ENCODE peak calls at places on chromosomes 12 and 14, in five cellular contexts. R is IMR-90, K is GM12878, L is HepG2, Q is K562. D is an unnamed sample.

GRCh38 chr12:5593056-5593455 is 161.1 kb downstream of the NTF3 start:
- DNase-seq in R (no peak), K (no peak), L (no peak), Q (no peak), D (no peak)

GRCh38 chr14:106845286-106846087 is 1319.1 kb downstream of the TMEM121 start:
- DNase-seq in R (no peak), K (peak; percentile 73), L (peak; percentile 97), Q (no peak), D (peak; percentile 62)

GRCh38 chr14:71115306-71115705 is 208.0 kb downstream of the PCNX1 start:
- DNase-seq in R (no peak), K (no peak), L (no peak), Q (no peak), D (no peak)

GRCh38 chr12:92404259-92404894 is 258.7 kb upstream of the BTG1 start:
- DNase-seq in R (no peak), K (no peak), L (no peak), Q (peak; percentile 32), D (no peak)

GRCh38 chr12:113198286-113198685 is 12.8 kb downstream of the RITA1 start:
- DNase-seq in R (no peak), K (no peak), L (no peak), Q (no peak), D (no peak)

GRCh38 chr14:31138301-31138700 is 69.3 kb downstream of the HECTD1 start:
- DNase-seq in R (peak; percentile 6), K (no peak), L (no peak), Q (no peak), D (no peak)

GRCh38 chr12:121536929-121537813 is 43.7 kb downstream of the KDM2B start:
- DNase-seq in R (peak; percentile 77), K (peak; percentile 82), L (peak; percentile 76), Q (peak; percentile 81), D (peak; percentile 76)

GRCh38 chr14:99655521-99655920 is 10.6 kb downstream of the HHIPL1 start:
- DNase-seq in R (peak; percentile 71), K (no peak), L (no peak), Q (no peak), D (no peak)

GRCh38 chr12:113232787-113233585 is 11.7 kb downstream of the TPCN1 start:
- DNase-seq in R (no peak), K (peak; percentile 69), L (no peak), Q (no peak), D (no peak)

GRCh38 chr14:70871863-70872677 is 35.2 kb upstream of the PCNX1 start:
- DNase-seq in R (no peak), K (no peak), L (no peak), Q (no peak), D (no peak)

GRCh38 chr14:100610511-100611217 is 23.4 kb upstream of the BEGAIN start:
- DNase-seq in R (peak; percentile 36), K (no peak), L (no peak), Q (no peak), D (peak; percentile 34)

GRCh38 chr12:6229823-6230222 is 29.6 kb downstream of the CD9 start:
- DNase-seq in R (peak; percentile 97), K (no peak), L (peak; percentile 32), Q (no peak), D (no peak)

GRCh38 chr14:64800000-64800399 is 79.7 kb downstream of the SPTB start:
- DNase-seq in R (peak; percentile 18), K (no peak), L (peak; percentile 35), Q (no peak), D (peak; percentile 53)

GRCh38 chr12:79370021-79370420 is 320.7 kb downstream of the PAWR start:
- DNase-seq in R (no peak), K (no peak), L (no peak), Q (no peak), D (no peak)

GRCh38 chr12:42812086-42812485 is 222.5 kb upstream of the PRICKLE1 start:
- DNase-seq in R (no peak), K (no peak), L (no peak), Q (no peak), D (no peak)

GRCh38 chr12:7935773-7936581 is at the start of gene SLC2A3:
- DNase-seq in R (peak; percentile 92), K (peak; percentile 65), L (peak; percentile 84), Q (peak; percentile 68), D (peak; percentile 38)

GRCh38 chr14:93007225-93007997 is 84.5 kb downstream of the CHGA start:
- DNase-seq in R (peak; percentile 76), K (peak; percentile 23), L (no peak), Q (no peak), D (peak; percentile 24)

GRCh38 chr12:67667276-67668073 is 18.9 kb downstream of the DYRK2 start:
- DNase-seq in R (no peak), K (no peak), L (no peak), Q (no peak), D (no peak)

GRCh38 chr12:124734224-124734788 is 129.4 kb downstream of the SCARB1 start:
- DNase-seq in R (peak; percentile 54), K (no peak), L (peak; percentile 91), Q (peak; percentile 47), D (peak; percentile 62)

GRCh38 chr14:99846808-99847207 is 53.6 kb downstream of the EML1 start:
- DNase-seq in R (no peak), K (no peak), L (no peak), Q (no peak), D (no peak)

GRCh38 chr14:31203414-31203742 is 4.2 kb downstream of the HECTD1 start:
- DNase-seq in R (no peak), K (no peak), L (no peak), Q (no peak), D (no peak)

GRCh38 chr14:68563256-68564131 is 229.4 kb downstream of the ZFP36L1 start:
- DNase-seq in R (peak; percentile 35), K (no peak), L (peak; percentile 61), Q (no peak), D (no peak)

GRCh38 chr12:30973830-30974229 is 47.3 kb downstream of the TSPAN11 start:
- DNase-seq in R (no peak), K (no peak), L (no peak), Q (no peak), D (no peak)

GRCh38 chr12:7588703-7589329 is 76.9 kb downstream of the APOBEC1 start:
- DNase-seq in R (peak; percentile 12), K (peak; percentile 25), L (peak; percentile 69), Q (peak; percentile 39), D (peak; percentile 80)

GRCh38 chr12:6691473-6691872 is 2.3 kb upstream of the ZNF384 start:
- DNase-seq in R (peak; percentile 74), K (no peak), L (no peak), Q (no peak), D (no peak)

GRCh38 chr12:25364529-25365339 is 114.0 kb upstream of the KRAS start:
- DNase-seq in R (no peak), K (no peak), L (no peak), Q (no peak), D (no peak)

GRCh38 chr12:58540480-58541299 is 379.6 kb downstream of the LRIG3 start:
- DNase-seq in R (peak; percentile 91), K (peak; percentile 3), L (peak; percentile 60), Q (no peak), D (peak; percentile 24)

GRCh38 chr12:86256169-86256568 is at the start of gene MGAT4C:
- DNase-seq in R (no peak), K (no peak), L (no peak), Q (no peak), D (no peak)

GRCh38 chr14:101731187-101732080 is 30.1 kb upstream of the PPP2R5C start:
- DNase-seq in R (peak; percentile 41), K (peak; percentile 48), L (peak; percentile 90), Q (peak; percentile 52), D (peak; percentile 73)

GRCh38 chr14:69666112-69666511 is 54.7 kb downstream of the SUSD6 start:
- DNase-seq in R (no peak), K (no peak), L (no peak), Q (no peak), D (no peak)

GRCh38 chr14:87869619-87870583 is 123.1 kb downstream of the GALC start:
- DNase-seq in R (peak; percentile 36), K (no peak), L (no peak), Q (no peak), D (no peak)

GRCh38 chr14:60971271-60971670 is 9.6 kb downstream of the TRMT5 start:
- DNase-seq in R (no peak), K (no peak), L (no peak), Q (no peak), D (no peak)

GRCh38 chr12:537772-538171 is 78.0 kb downstream of the B4GALNT3 start:
- DNase-seq in R (no peak), K (no peak), L (no peak), Q (no peak), D (no peak)

GRCh38 chr12:60172266-60172665 is 576.4 kb downstream of the SLC16A7 start:
- DNase-seq in R (peak; percentile 43), K (no peak), L (no peak), Q (no peak), D (no peak)

GRCh38 chr14:96584907-96585671 is 82.9 kb downstream of the PAPOLA start:
- DNase-seq in R (no peak), K (no peak), L (no peak), Q (no peak), D (no peak)
- TF ChIP-seq BHLHE40 in R (no peak), K (no peak), L (no peak), Q (no peak), D (no peak)

DNA sequence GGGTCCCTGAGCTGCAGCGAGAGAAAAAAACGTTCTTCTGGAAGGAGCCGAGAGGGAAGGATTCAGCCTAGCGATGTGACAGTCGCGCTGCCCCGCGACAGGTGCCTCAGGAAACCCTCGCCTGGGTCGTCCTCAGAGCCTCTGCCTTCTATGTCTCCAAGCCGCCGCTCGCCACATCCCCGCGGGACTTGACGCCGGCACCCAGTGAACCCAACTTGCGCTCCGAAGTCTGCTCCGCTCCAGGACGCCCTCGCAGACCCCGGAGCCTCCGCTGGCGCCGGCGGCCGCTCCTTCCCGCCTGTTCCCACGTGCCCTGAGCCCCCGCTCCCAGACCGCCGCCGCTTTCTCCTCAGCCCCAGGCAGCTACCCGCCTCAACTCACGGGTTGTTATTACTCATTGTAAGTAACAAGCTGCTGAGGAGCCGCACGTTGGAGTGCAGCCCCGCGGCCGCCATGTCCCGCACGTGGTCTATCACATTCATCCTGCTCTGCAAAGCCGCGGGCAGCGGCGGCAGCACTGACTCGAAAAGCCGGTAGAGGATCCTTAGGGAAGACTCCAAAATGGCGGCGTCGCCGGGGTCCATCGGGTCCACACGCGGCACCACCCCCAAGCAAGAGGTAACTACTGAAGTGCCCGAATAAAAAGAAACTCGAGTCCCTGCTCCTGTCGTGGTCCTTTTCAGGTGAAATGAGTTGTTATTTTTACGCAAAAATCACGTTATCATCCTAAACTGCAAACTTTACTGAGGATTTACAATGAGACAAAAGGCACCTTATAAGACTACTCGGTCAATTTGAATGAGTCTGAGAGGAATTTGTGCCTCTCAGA is at the start of gene ANAPC7:
- DNase-seq in R (peak; percentile 90), K (peak; percentile 61), L (peak; percentile 85), Q (peak; percentile 93), D (peak; percentile 96)
- TF ChIP-seq POLR2A in R (peak; percentile 87), K (peak; percentile 84), L (peak; percentile 74), Q (peak; percentile 90), D (peak; percentile 88)

GRCh38 chr14:36105401-36105800 is 71.1 kb downstream of the PTCSC3 start:
- DNase-seq in R (no peak), K (no peak), L (peak; percentile 21), Q (no peak), D (peak; percentile 14)
- TF ChIP-seq BHLHE40 in R (no peak), K (no peak), L (no peak), Q (no peak), D (no peak)

DNA sequence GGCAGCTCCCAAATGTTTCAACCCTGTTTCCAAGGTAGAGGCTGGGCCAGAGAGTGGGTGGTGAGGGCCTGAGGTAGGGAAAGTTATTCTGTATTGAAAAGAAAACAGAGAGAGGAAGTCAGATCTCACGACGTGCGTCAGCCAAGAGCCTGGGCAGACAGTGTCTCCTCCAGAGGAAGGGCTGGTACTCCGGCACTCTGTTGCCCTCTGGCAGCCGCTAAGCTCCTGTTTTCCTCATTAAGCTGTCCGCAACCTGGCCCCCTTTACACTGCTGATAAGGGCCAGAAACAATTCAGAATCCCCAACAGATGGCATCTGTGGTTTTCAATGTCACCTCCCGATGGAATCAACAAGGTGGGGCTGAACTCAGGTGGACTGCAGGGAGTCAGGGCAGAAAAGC is 26.0 kb upstream of the LTBP2 start:
- DNase-seq in R (no peak), K (no peak), L (no peak), Q (no peak), D (no peak)
- TF ChIP-seq POLR2A in R (no peak), K (no peak), L (no peak), Q (no peak), D (no peak)

D was measured in A549.